ENCODE peak calls at places on chromosomes 3 and 15, in six cellular contexts. T is T-helper 2 cell treated with Interferon-gamma antibody and Interleukin-4, amounts not matched to agents 5 μg/mL and 100 μg/mL, for 36 hours; M is NCI-H446 treated with DMSO at 0.1 percent for 48 hours; Q is IMR-90; S is stimulated activated CD8-positive, alpha-beta memory T cell treated with anti-CD3 and anti-CD28 coated beads, Interleukin-2, amount 100 ng/mL, for 48 hours; P is activated effector memory CD4-positive, alpha-beta T cell treated with Interleukin-2 at 50 U/mL for 16 hours. C is an unnamed sample.

GRCh38 chr3:83218383-83219200 is 1457.1 kb upstream of the GBE1 start:
- DNase-seq in S (no peak), T (no peak), M (no peak), Q (no peak), P (no peak), C (no peak)

GRCh38 chr15:31503256-31503655 is 176.6 kb downstream of the KLF13 start:
- DNase-seq in S (no peak), Q (no peak), T (no peak), P (no peak), M (no peak), C (no peak)

GRCh38 chr3:151316267-151316991 is at the start of gene GPR87:
- DNase-seq in P (no peak), T (peak), Q (peak), S (no peak), M (no peak), C (no peak)

GRCh38 chr3:172447611-172448579 is at the start of gene GHSR:
- DNase-seq in P (no peak), T (no peak), S (no peak), Q (no peak), M (no peak), C (no peak)

GRCh38 chr15:98923159-98923558 is 84.4 kb downstream of the PGPEP1L start:
- DNase-seq in M (no peak), P (no peak), S (no peak), T (no peak), Q (no peak), C (no peak)

GRCh38 chr3:9883676-9884554 is 3.9 kb upstream of the CIDEC start:
- DNase-seq in Q (peak), P (no peak), S (no peak), T (no peak), M (no peak), C (no peak)

GRCh38 chr3:58414538-58415197 is 19.0 kb downstream of the PDHB start:
- DNase-seq in P (no peak), T (peak), S (no peak), M (no peak), Q (peak), C (peak)

GRCh38 chr3:170999737-171000242 is 26.7 kb downstream of the SLC2A2 start:
- DNase-seq in S (no peak), M (peak), T (no peak), Q (peak), P (no peak), C (no peak)

GRCh38 chr15:89810837-89811236 is 3.8 kb downstream of the ANPEP start:
- DNase-seq in T (no peak), M (no peak), Q (no peak), S (no peak), P (no peak), C (no peak)

GRCh38 chr15:40420071-40420713 is 14.6 kb downstream of the IVD start:
- DNase-seq in T (no peak), M (no peak), P (no peak), S (no peak), Q (no peak), C (no peak)

GRCh38 chr15:66847565-66847991 is 145.5 kb downstream of the SMAD6 start:
- DNase-seq in Q (no peak), P (no peak), M (no peak), S (no peak), T (no peak), C (no peak)

GRCh38 chr3:169133178-169134161 is 530.0 kb downstream of the MECOM start:
- DNase-seq in P (no peak), Q (peak), T (no peak), M (no peak), S (no peak), C (peak)

GRCh38 chr15:92009162-92009561 is 155.7 kb downstream of the SLCO3A1 start:
- DNase-seq in Q (no peak), S (no peak), P (no peak), M (no peak), T (peak), C (no peak)

GRCh38 chr3:195847061-195847950 is 35.6 kb upstream of the MUC4 start:
- DNase-seq in S (no peak), Q (peak), M (no peak), P (no peak), T (no peak), C (no peak)

GRCh38 chr15:63473007-63473748 is 31.2 kb upstream of the USP3 start:
- DNase-seq in M (no peak), P (no peak), S (no peak), Q (no peak), T (no peak), C (peak)

GRCh38 chr3:123419850-123420292 is 29.0 kb downstream of the ADCY5 start:
- DNase-seq in Q (no peak), S (no peak), M (peak), T (no peak), P (no peak), C (no peak)